ENCODE peak calls at places on chromosome 1, in five cellular contexts. A, V, Y, J and M are unnamed samples.

GRCh38 chr1:11985851-11986250 is 5.6 kb downstream of the MFN2 start:
- DNase-seq in A (no peak), V (no peak), Y (no peak), J (no peak), M (no peak)

GRCh38 chr1:227891223-227891954 is 56.3 kb downstream of the WNT9A start:
- DNase-seq in A (peak), V (peak), Y (no peak), J (no peak), M (no peak)

GRCh38 chr1:16175610-16176553 is 20.0 kb upstream of the EPHA2 start:
- DNase-seq in A (no peak), V (peak), Y (peak), J (no peak), M (peak)

GRCh38 chr1:99535470-99536164 is 110.3 kb upstream of the PALMD start:
- DNase-seq in A (no peak), V (no peak), Y (no peak), J (no peak), M (no peak)

GRCh38 chr1:236930503-236930902 is 73.7 kb downstream of the MT1HL1 start:
- DNase-seq in A (no peak), V (no peak), Y (no peak), J (no peak), M (no peak)

GRCh38 chr1:205700865-205701401 is 20.6 kb upstream of the SLC45A3 start:
- DNase-seq in A (no peak), V (no peak), Y (no peak), J (no peak), M (peak)

GRCh38 chr1:159800177-159800935 is 1.8 kb upstream of the FCRL6 start:
- DNase-seq in A (no peak), V (no peak), Y (no peak), J (no peak), M (no peak)

GRCh38 chr1:94237291-94238226 is at the start of gene ARHGAP29:
- DNase-seq in A (peak), V (peak), Y (peak), J (peak), M (peak)

GRCh38 chr1:192878249-192878648 is 69.4 kb downstream of the RGS2 start:
- DNase-seq in A (no peak), V (no peak), Y (no peak), J (no peak), M (no peak)

GRCh38 chr1:83978056-83978455 is 20.9 kb downstream of the TTLL7 start:
- DNase-seq in A (no peak), V (no peak), Y (no peak), J (no peak), M (no peak)

GRCh38 chr1:161019767-161020572 is 982 bp downstream of the F11R start:
- DNase-seq in A (no peak), V (no peak), Y (no peak), J (no peak), M (peak)

GRCh38 chr1:65992160-65993046 is 199.7 kb downstream of the PDE4B start:
- DNase-seq in A (no peak), V (peak), Y (no peak), J (no peak), M (no peak)

GRCh38 chr1:26991310-26992116 is 2.0 kb upstream of the TRNP1 start:
- DNase-seq in A (no peak), V (no peak), Y (peak), J (no peak), M (no peak)

GRCh38 chr1:175536369-175536768 is 207.0 kb downstream of the TNR start:
- DNase-seq in A (no peak), V (no peak), Y (no peak), J (no peak), M (peak)

GRCh38 chr1:32683397-32683796 is 19.2 kb downstream of the SYNC start:
- DNase-seq in A (no peak), V (no peak), Y (no peak), J (no peak), M (no peak)

GRCh38 chr1:162722036-162722435 is 68.5 kb upstream of the HSD17B7 start:
- DNase-seq in A (no peak), V (no peak), Y (no peak), J (no peak), M (no peak)

GRCh38 chr1:30912203-30912602 is 3.6 kb upstream of the SDC3 start:
- DNase-seq in A (no peak), V (no peak), Y (no peak), J (no peak), M (no peak)

GRCh38 chr1:154896811-154897286 is 26.8 kb upstream of the KCNN3 start:
- DNase-seq in A (no peak), V (no peak), Y (no peak), J (no peak), M (no peak)

GRCh38 chr1:238537641-238538040 is 646.9 kb upstream of the ZP4 start:
- DNase-seq in A (no peak), V (no peak), Y (no peak), J (no peak), M (no peak)

GRCh38 chr1:210633636-210634035 is 304.9 kb downstream of the HHAT start:
- DNase-seq in A (no peak), V (no peak), Y (no peak), J (no peak), M (no peak)

GRCh38 chr1:33182452-33182851 is 609 bp upstream of the TRIM62 start:
- DNase-seq in A (peak), V (peak), Y (no peak), J (no peak), M (no peak)

GRCh38 chr1:21935891-21936365 is 1.2 kb downstream of the HSPG2 start:
- DNase-seq in A (no peak), V (no peak), Y (no peak), J (no peak), M (peak)

GRCh38 chr1:7510389-7510931 is 260.6 kb upstream of the VAMP3 start:
- DNase-seq in A (no peak), V (no peak), Y (no peak), J (no peak), M (no peak)

GRCh38 chr1:7509593-7509992 is 261.5 kb upstream of the VAMP3 start:
- DNase-seq in A (no peak), V (no peak), Y (no peak), J (no peak), M (no peak)

GRCh38 chr1:7507620-7508019 is 263.5 kb upstream of the VAMP3 start:
- DNase-seq in A (no peak), V (no peak), Y (no peak), J (no peak), M (no peak)

GRCh38 chr1:7508052-7508745 is 262.9 kb upstream of the VAMP3 start:
- DNase-seq in A (no peak), V (no peak), Y (no peak), J (no peak), M (no peak)

DNA sequence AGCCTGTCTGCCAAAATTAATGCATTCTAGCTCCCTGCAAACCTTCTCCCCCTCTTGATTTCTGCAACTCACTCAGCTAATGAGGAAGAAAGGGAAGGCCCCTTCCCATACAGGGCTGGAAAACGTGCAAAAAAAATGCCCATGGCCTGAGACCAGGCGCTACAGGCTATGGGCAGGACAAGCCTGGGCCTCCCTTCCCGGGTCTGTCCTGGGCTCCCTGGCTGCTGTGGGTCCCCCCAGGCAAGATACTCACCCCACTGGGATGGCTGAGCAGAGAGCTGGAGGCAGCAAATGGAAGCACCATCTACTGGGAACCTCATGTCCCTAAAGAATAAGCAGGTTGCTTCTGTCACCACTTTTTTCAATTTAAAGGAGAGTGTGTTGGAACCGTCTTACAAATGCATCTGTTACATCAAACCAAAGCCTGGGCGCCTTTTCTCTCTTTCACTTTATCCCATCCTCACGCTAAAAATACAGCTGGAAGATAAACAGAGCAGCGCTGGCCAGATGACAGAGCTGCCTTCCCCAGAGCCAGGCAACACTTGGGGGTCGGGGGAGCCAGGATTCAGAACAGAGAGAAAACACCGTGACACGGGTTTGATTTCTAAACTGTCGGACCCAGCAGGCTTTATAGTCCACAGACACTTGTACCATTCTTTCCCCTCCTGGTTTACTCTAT is 262.1 kb upstream of the VAMP3 start:
- DNase-seq in A (no peak), V (peak), Y (no peak), J (no peak), M (no peak)
- TF ChIP-seq MAX in A (no peak), V (no peak), Y (no peak), J (no peak), M (no peak)

GRCh38 chr1:39110325-39110851 is 84.2 kb downstream of the NDUFS5 start:
- DNase-seq in A (no peak), V (no peak), Y (no peak), J (no peak), M (peak)
- TF ChIP-seq POLR2AphosphoS5 in A (no peak), V (no peak), Y (no peak), J (no peak), M (no peak)

DNA sequence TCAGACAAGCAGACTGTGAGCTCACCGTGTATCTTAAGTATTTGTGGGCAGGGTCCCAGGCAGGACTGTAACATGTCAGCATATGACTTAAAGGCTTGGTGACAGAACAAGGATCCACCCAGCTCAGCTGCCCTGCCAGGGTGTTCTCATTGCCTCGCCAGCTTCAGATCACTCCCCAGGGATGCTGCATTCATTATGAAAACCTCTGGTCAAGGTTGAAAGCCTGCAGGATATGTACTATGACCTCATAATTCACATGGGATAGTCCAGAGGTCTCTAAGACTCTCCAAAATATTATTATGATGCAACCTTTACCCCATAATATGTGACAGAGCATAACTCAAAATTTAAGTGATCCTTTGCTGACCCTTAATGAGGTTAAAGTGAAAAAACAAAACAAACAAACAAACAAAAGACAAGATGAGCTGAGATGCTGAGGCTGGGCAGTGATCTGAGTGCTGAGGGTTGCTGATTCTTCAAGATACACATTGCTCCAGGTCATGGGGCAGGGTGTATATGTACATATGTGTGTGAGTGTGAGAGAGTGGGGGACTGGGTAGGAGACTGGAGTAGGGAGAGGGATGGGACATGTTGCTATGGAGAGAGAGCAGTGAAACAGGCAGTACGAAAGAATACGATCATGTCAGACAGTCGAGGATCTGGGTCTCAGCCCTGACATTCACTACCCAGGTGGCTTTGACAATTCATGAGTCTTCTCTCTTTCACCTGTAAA is 98.8 kb upstream of the DUSP10 start:
- DNase-seq in A (no peak), V (no peak), Y (no peak), J (no peak), M (no peak)
- TF ChIP-seq MAX in A (no peak), V (no peak), Y (no peak), J (no peak), M (no peak)

GRCh38 chr1:220788900-220789299 is 2.2 kb downstream of the MTARC1 start:
- DNase-seq in A (no peak), V (no peak), Y (no peak), J (no peak), M (no peak)

GRCh38 chr1:220788146-220788545 is 1.4 kb downstream of the MTARC1 start:
- DNase-seq in A (no peak), V (no peak), Y (no peak), J (no peak), M (no peak)

GRCh38 chr1:220789532-220790147 is 2.9 kb downstream of the MTARC1 start:
- DNase-seq in A (no peak), V (no peak), Y (no peak), J (no peak), M (no peak)

GRCh38 chr1:220791287-220791686 is 4.6 kb downstream of the MTARC1 start:
- DNase-seq in A (no peak), V (peak), Y (no peak), J (no peak), M (peak)

DNA sequence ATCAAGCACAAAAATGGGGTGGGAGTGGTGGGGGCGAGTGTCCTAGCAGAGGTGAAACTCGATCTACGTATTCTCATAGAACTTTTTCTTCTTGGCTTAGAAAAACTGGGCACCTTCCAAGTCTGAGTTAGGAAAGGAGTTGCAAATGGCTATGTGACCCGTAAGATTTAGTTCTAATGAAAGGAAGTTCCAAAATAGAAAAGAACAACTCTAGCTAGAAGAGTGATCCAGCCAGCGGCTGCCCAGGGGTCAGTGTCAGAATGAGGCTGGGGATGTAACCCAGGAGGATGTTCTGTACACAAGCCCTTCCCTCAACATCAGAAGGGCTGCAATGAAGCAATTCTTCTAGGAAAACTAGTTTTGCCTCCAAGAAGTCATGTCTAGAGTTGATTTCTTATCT is 5.2 kb downstream of the MTARC1 start:
- DNase-seq in A (no peak), V (no peak), Y (no peak), J (no peak), M (no peak)
- TF ChIP-seq POLR2AphosphoS5 in A (no peak), V (no peak), Y (no peak), J (no peak), M (no peak)

GRCh38 chr1:44294588-44295007 is 60.5 kb downstream of the ERI3 start:
- DNase-seq in A (peak), V (peak), Y (peak), J (peak), M (no peak)

GRCh38 chr1:44293761-44294315 is 61.2 kb downstream of the ERI3 start:
- DNase-seq in A (no peak), V (peak), Y (no peak), J (no peak), M (no peak)

GRCh38 chr1:44296794-44297193 is 58.3 kb downstream of the ERI3 start:
- DNase-seq in A (no peak), V (no peak), Y (no peak), J (no peak), M (no peak)

GRCh38 chr1:44297695-44298400 is 57.2 kb downstream of the ERI3 start:
- DNase-seq in A (no peak), V (no peak), Y (no peak), J (no peak), M (no peak)

DNA sequence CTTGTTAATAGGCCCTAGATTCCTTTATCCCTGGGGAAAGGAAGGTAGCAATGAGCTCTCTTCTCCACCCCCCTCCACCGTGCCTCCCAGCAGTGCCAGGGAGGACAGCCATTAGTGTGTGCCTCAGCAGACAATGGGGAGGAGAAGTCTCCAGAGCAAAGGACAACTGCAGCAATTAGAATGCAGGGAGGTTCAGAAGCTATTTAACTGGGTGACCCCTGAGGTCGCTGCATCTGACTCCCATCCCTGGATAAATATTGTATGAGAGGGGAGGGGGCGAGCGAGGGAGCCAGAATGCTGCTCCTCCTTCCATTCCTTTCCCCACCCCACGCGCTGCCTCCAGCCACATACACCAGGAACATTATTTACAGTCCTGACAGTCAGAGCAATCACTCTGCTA is 59.0 kb downstream of the ERI3 start:
- DNase-seq in A (no peak), V (no peak), Y (no peak), J (no peak), M (no peak)
- TF ChIP-seq MAX in A (no peak), V (no peak), Y (no peak), J (no peak), M (no peak)

DNA sequence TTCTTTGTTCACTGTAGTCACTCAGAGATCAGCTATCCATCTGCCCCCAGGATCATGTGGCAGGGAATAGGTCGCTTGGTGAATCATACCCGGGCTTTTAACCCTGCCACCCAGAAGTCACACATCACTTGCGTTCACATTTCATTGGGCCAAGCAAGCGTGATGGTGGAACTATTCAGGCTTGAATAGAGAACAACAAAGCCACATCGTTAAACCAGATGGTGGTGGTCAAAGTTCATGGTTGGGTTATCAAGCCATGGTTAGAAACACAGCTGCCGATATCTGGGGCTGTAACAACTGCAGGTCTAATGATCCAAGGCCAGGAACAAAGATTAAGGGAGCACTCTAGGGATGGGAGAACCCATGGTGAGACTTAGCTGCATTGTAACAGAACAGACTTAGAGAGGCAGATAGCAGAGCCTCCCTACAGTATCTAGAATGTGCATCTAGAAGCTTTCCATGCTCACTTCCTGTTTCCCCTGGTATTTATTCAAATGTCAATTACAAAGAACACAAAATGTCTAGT is 40.0 kb upstream of the PTPRC start:
- DNase-seq in A (no peak), V (no peak), Y (peak), J (no peak), M (no peak)
- TF ChIP-seq POLR2AphosphoS5 in A (no peak), V (no peak), Y (peak), J (no peak), M (no peak)

DNA sequence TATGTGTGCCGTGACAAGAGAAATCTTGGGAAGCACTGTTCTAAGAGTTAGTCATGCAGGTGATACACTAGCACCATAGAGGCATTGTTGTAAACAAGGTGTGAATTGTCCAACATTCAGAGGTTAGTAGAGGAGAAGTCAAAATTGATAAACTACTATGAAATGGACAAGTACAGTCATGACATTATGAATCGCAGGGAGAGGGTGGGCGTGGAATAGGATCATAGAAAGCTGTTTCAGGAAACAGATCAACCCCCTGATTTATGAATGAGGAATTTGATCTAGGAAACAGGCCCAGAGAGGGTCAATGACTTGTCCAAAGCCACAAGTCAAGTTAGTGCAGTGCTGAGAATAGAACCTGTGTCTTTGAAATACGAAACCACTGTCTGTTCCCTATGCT is 58.5 kb upstream of the LAX1 start:
- DNase-seq in A (no peak), V (no peak), Y (no peak), J (peak), M (no peak)
- TF ChIP-seq MAX in A (no peak), V (no peak), Y (no peak), J (no peak), M (no peak)